ENCODE peak calls at places on chromosomes 11 and 22, in nine cellular contexts. V is fibroblast of lung; C is CD4-positive, alpha-beta T cell; F is lower leg skin; Z is Caco-2; L is retinal pigment epithelial cell; J is transverse colon; E is T47D; I is sciatic nerve. Y is an unnamed sample.

GRCh38 chr11:104973616-104974015 is 5.2 kb upstream of the CASP4 start:
- DNase-seq in F (no peak), C (no peak), E (no peak), Z (no peak), L (no peak), I (no peak), V (no peak), J (no peak), Y (no peak)

GRCh38 chr11:66068923-66069714 is 953 bp upstream of the PACS1 start:
- DNase-seq in C (no peak), E (no peak), L (peak), V (peak), Z (no peak), F (peak), J (peak), I (peak), Y (peak)

GRCh38 chr22:27274770-27275449 is 526.6 kb downstream of the MN1 start:
- DNase-seq in J (no peak), L (no peak), F (no peak), C (no peak), V (peak), I (no peak), Z (no peak), E (no peak), Y (no peak)

GRCh38 chr11:31442086-31442485 is 67.3 kb downstream of the IMMP1L start:
- DNase-seq in I (no peak), J (no peak), Z (no peak), E (no peak), C (no peak), F (no peak), V (no peak), L (no peak), Y (no peak)

GRCh38 chr11:613369-613968 is 2.3 kb downstream of the IRF7 start:
- DNase-seq in E (peak), L (no peak), J (peak), V (peak), C (peak), Z (peak), F (peak), I (peak), Y (peak)

GRCh38 chr11:59425131-59425530 is 1.1 kb downstream of the OR5A2 start:
- DNase-seq in Z (no peak), I (no peak), J (no peak), E (no peak), F (no peak), C (no peak), V (no peak), L (no peak), Y (no peak)

GRCh38 chr11:32893091-32893946 is 708 bp downstream of the QSER1 start:
- DNase-seq in V (peak), E (peak), L (no peak), Z (peak), F (peak), J (peak), C (peak), I (peak), Y (peak)

GRCh38 chr11:80320226-80320625 is 879.4 kb upstream of the TENM4 start:
- DNase-seq in L (no peak), V (no peak), F (no peak), E (no peak), C (no peak), I (no peak), Z (no peak), J (no peak), Y (no peak)

GRCh38 chr11:12287374-12288211 is 89.8 kb upstream of the PARVA start:
- DNase-seq in J (peak), Z (peak), V (peak), L (peak), I (no peak), F (peak), E (no peak), C (no peak), Y (peak)

GRCh38 chr11:74325649-74326645 is 14.5 kb upstream of the P4HA3 start:
- DNase-seq in I (peak), F (peak), Z (no peak), E (no peak), C (no peak), V (peak), L (peak), J (peak), Y (peak)

GRCh38 chr11:22431074-22431473 is 92.9 kb downstream of the SLC17A6 start:
- DNase-seq in J (no peak), Z (no peak), L (no peak), E (no peak), I (no peak), V (no peak), C (no peak), F (no peak), Y (no peak)

GRCh38 chr11:70522613-70523311 is 124.4 kb downstream of the CTTN start:
- DNase-seq in Z (no peak), J (peak), F (no peak), I (no peak), V (peak), E (no peak), C (no peak), L (no peak), Y (no peak)

GRCh38 chr11:69958308-69958707 is 119.8 kb upstream of the ANO1 start:
- DNase-seq in V (peak), I (no peak), Z (no peak), L (no peak), E (no peak), J (no peak), F (no peak), C (no peak), Y (no peak)

GRCh38 chr11:12706531-12707499 is 32.6 kb downstream of the TEAD1 start:
- DNase-seq in C (no peak), E (no peak), J (peak), I (no peak), V (no peak), F (no peak), L (no peak), Z (no peak), Y (no peak)

GRCh38 chr22:27718186-27719032 is 83.1 kb downstream of the MN1 start:
- DNase-seq in I (no peak), C (no peak), L (peak), Z (peak), J (peak), E (no peak), F (peak), V (peak), Y (peak)

GRCh38 chr22:33653525-33654063 is 266.7 kb downstream of the LARGE1 start:
- DNase-seq in V (no peak), F (no peak), C (no peak), J (no peak), E (no peak), I (no peak), L (no peak), Z (no peak), Y (no peak)

GRCh38 chr22:20522828-20523117 is 15.4 kb downstream of the MED15 start:
- DNase-seq in J (no peak), F (no peak), L (no peak), E (no peak), I (no peak), V (no peak), Z (no peak), C (no peak), Y (no peak)

GRCh38 chr11:35675901-35676610 is 13.5 kb downstream of the TRIM44 start:
- DNase-seq in I (no peak), V (no peak), C (no peak), F (no peak), J (no peak), E (no peak), Z (no peak), L (no peak), Y (no peak)

GRCh38 chr22:45125198-45125597 is 38.5 kb upstream of the NUP50 start:
- DNase-seq in Z (no peak), E (no peak), I (no peak), F (no peak), C (no peak), J (no peak), V (peak), L (no peak), Y (no peak)

GRCh38 chr11:134026655-134027343 is 42.1 kb upstream of the JAM3 start:
- DNase-seq in L (no peak), I (no peak), C (no peak), F (no peak), E (no peak), J (no peak), V (no peak), Z (no peak), Y (no peak)

GRCh38 chr22:42919199-42919598 is 62.1 kb upstream of the ARFGAP3 start:
- DNase-seq in L (no peak), Z (no peak), V (peak), I (no peak), J (no peak), C (no peak), E (no peak), F (no peak), Y (no peak)

GRCh38 chr11:127791844-127792243 is 791.3 kb upstream of the KIRREL3 start:
- DNase-seq in F (no peak), I (no peak), V (no peak), L (no peak), C (no peak), J (no peak), Z (no peak), E (no peak), Y (no peak)

GRCh38 chr11:35005156-35005780 is 88.8 kb downstream of the PDHX start:
- DNase-seq in C (no peak), F (no peak), V (no peak), E (no peak), J (peak), L (no peak), Z (peak), I (no peak), Y (peak)

GRCh38 chr22:41579997-41580355 is 9.7 kb downstream of the PMM1 start:
- DNase-seq in Z (no peak), E (no peak), L (no peak), F (no peak), J (no peak), I (no peak), C (no peak), V (no peak), Y (no peak)

GRCh38 chr11:20102393-20102792 is 57.9 kb downstream of the DBX1 start:
- DNase-seq in I (no peak), J (no peak), V (no peak), Z (no peak), C (no peak), F (no peak), E (no peak), L (no peak), Y (no peak)